ENCODE peak calls at places on chromosomes 6 and 20, in ten cellular contexts. One of them, this sample, is unnamed.

GRCh38 chr6:166025149-166025898 is 142.3 kb downstream of the TBXT start:
- DNase-seq in stomach: no peak
- DNase-seq in heart left ventricle: no peak
- DNase-seq in tibial nerve: no peak
- DNase-seq in A549: no peak
- DNase-seq in IMR-90: peak; percentile 91
- DNase-seq in upper lobe of left lung: no peak
- DNase-seq in sigmoid colon: no peak
- DNase-seq in HCT116: no peak
- DNase-seq in uterus: no peak
- DNase-seq in this sample: no peak

GRCh38 chr6:24524801-24525200 is 30.0 kb downstream of the ALDH5A1 start:
- DNase-seq in stomach: no peak
- DNase-seq in heart left ventricle: no peak
- DNase-seq in tibial nerve: no peak
- DNase-seq in A549: no peak
- DNase-seq in IMR-90: peak; percentile 59
- DNase-seq in upper lobe of left lung: no peak
- DNase-seq in sigmoid colon: no peak
- DNase-seq in HCT116: peak; percentile 41
- DNase-seq in uterus: no peak
- DNase-seq in this sample: no peak

GRCh38 chr6:138404666-138405337 is 779 bp downstream of the HEBP2 start:
- DNase-seq in stomach: no peak
- DNase-seq in heart left ventricle: peak; percentile 33
- DNase-seq in tibial nerve: no peak
- DNase-seq in A549: peak; percentile 25
- DNase-seq in IMR-90: no peak
- DNase-seq in upper lobe of left lung: peak; percentile 84
- DNase-seq in sigmoid colon: peak; percentile 74
- DNase-seq in HCT116: no peak
- DNase-seq in uterus: peak; percentile 28
- DNase-seq in this sample: peak; percentile 63

GRCh38 chr6:2061880-2062279 is 183.5 kb downstream of the GMDS start:
- DNase-seq in stomach: no peak
- DNase-seq in heart left ventricle: no peak
- DNase-seq in tibial nerve: no peak
- DNase-seq in A549: no peak
- DNase-seq in IMR-90: no peak
- DNase-seq in upper lobe of left lung: no peak
- DNase-seq in sigmoid colon: no peak
- DNase-seq in HCT116: no peak
- DNase-seq in uterus: no peak
- DNase-seq in this sample: no peak

GRCh38 chr6:150207931-150208570 is 65.2 kb downstream of the PPP1R14C start:
- DNase-seq in stomach: no peak
- DNase-seq in heart left ventricle: no peak
- DNase-seq in tibial nerve: no peak
- DNase-seq in A549: no peak
- DNase-seq in IMR-90: peak; percentile 11
- DNase-seq in upper lobe of left lung: no peak
- DNase-seq in sigmoid colon: no peak
- DNase-seq in HCT116: no peak
- DNase-seq in uterus: no peak
- DNase-seq in this sample: no peak

GRCh38 chr6:75791881-75792280 is 42.8 kb downstream of the MYO6 start:
- DNase-seq in stomach: no peak
- DNase-seq in heart left ventricle: no peak
- DNase-seq in tibial nerve: no peak
- DNase-seq in A549: no peak
- DNase-seq in IMR-90: no peak
- DNase-seq in upper lobe of left lung: no peak
- DNase-seq in sigmoid colon: no peak
- DNase-seq in HCT116: peak; percentile 24
- DNase-seq in uterus: no peak
- DNase-seq in this sample: no peak

GRCh38 chr20:50152394-50153152 is 950 bp downstream of the PEDS1 start:
- DNase-seq in stomach: no peak
- DNase-seq in heart left ventricle: no peak
- DNase-seq in tibial nerve: no peak
- DNase-seq in A549: no peak
- DNase-seq in IMR-90: no peak
- DNase-seq in upper lobe of left lung: no peak
- DNase-seq in sigmoid colon: no peak
- DNase-seq in HCT116: no peak
- DNase-seq in uterus: no peak
- DNase-seq in this sample: no peak

GRCh38 chr20:3464166-3464565 is 6.7 kb upstream of the ATRN start:
- DNase-seq in stomach: no peak
- DNase-seq in heart left ventricle: no peak
- DNase-seq in tibial nerve: no peak
- DNase-seq in A549: no peak
- DNase-seq in IMR-90: no peak
- DNase-seq in upper lobe of left lung: no peak
- DNase-seq in sigmoid colon: no peak
- DNase-seq in HCT116: no peak
- DNase-seq in uterus: no peak
- DNase-seq in this sample: no peak

DNA sequence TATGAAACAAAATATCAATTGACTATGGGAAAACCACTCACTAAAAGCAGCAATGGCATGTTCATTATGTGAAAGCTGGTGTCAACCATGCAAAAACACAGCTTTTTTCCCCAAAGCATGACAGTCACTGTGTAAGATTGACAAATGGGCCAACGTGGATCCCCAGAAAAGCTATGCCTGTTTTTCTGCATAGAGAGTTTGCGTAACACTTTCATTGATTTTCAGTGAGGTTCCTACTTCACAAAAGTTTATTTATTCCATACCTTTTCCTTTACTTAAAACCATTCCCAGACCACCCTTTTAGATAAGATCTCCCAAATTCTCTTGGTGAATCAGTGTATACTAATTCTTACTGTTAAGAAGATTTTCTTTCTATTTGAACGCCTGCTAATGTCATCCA is 138.4 kb upstream of the GLP1R start:
- DNase-seq in stomach: no peak
- DNase-seq in heart left ventricle: no peak
- DNase-seq in tibial nerve: no peak
- DNase-seq in A549: no peak
- DNase-seq in IMR-90: no peak
- DNase-seq in upper lobe of left lung: no peak
- DNase-seq in sigmoid colon: no peak
- DNase-seq in HCT116: no peak
- DNase-seq in uterus: no peak
- DNase-seq in this sample: no peak
- TF ChIP-seq POLR2A in stomach: no peak
- TF ChIP-seq POLR2A in heart left ventricle: no peak
- TF ChIP-seq POLR2A in tibial nerve: no peak
- TF ChIP-seq POLR2A in A549: no peak
- TF ChIP-seq POLR2A in IMR-90: no peak
- TF ChIP-seq POLR2A in upper lobe of left lung: no peak
- TF ChIP-seq POLR2A in sigmoid colon: no peak
- TF ChIP-seq POLR2A in HCT116: no peak
- TF ChIP-seq POLR2A in uterus: no peak
- TF ChIP-seq POLR2A in this sample: no peak

DNA sequence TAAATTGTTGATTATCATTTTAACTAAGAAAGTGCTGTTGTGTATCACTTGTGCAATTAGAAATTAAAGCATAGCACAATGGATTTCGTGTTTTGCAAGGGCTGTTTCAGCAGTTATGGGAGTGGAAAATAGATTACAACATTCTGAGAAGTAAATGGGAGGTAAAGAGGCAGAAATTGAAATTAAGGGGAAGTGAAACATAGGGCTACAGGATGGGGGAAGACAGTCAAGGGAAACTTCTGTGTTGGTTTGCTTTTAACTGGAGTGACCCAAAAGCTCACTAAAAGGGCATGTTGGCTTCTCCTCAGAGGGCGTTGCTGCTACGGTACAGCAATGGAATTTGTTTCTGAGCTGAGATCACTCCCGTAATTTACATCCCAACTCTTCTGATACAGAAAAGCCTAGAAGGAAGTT is 147.5 kb downstream of the BCAS1 start:
- DNase-seq in stomach: no peak
- DNase-seq in heart left ventricle: no peak
- DNase-seq in tibial nerve: no peak
- DNase-seq in A549: no peak
- DNase-seq in IMR-90: no peak
- DNase-seq in upper lobe of left lung: no peak
- DNase-seq in sigmoid colon: no peak
- DNase-seq in HCT116: no peak
- DNase-seq in uterus: no peak
- DNase-seq in this sample: peak; percentile 20
- H3K27ac ChIP-seq in stomach: peak overlapping the region; percentile 35
- H3K27ac ChIP-seq in heart left ventricle: no peak overlapping the region
- H3K27ac ChIP-seq in tibial nerve: no peak overlapping the region
- H3K27ac ChIP-seq in A549: no peak overlapping the region
- H3K27ac ChIP-seq in IMR-90: no peak overlapping the region
- H3K27ac ChIP-seq in upper lobe of left lung: peak overlapping the region; percentile 67
- H3K27ac ChIP-seq in sigmoid colon: peak overlapping the region; percentile 49
- H3K27ac ChIP-seq in HCT116: no peak overlapping the region
- H3K27ac ChIP-seq in uterus: peak overlapping the region; percentile 65
- H3K27ac ChIP-seq in this sample: peak overlapping the region; percentile 78

GRCh38 chr20:36237477-36237876 is 1.2 kb downstream of the AAR2 start:
- DNase-seq in stomach: no peak
- DNase-seq in heart left ventricle: no peak
- DNase-seq in tibial nerve: no peak
- DNase-seq in A549: no peak
- DNase-seq in IMR-90: no peak
- DNase-seq in upper lobe of left lung: no peak
- DNase-seq in sigmoid colon: peak; percentile 27
- DNase-seq in HCT116: no peak
- DNase-seq in uterus: no peak
- DNase-seq in this sample: no peak

GRCh38 chr20:36234771-36235320 is 1.4 kb upstream of the AAR2 start:
- DNase-seq in stomach: no peak
- DNase-seq in heart left ventricle: no peak
- DNase-seq in tibial nerve: no peak
- DNase-seq in A549: no peak
- DNase-seq in IMR-90: no peak
- DNase-seq in upper lobe of left lung: no peak
- DNase-seq in sigmoid colon: peak; percentile 55
- DNase-seq in HCT116: no peak
- DNase-seq in uterus: no peak
- DNase-seq in this sample: no peak

GRCh38 chr20:36236786-36237121 is 476 bp downstream of the AAR2 start:
- DNase-seq in stomach: no peak
- DNase-seq in heart left ventricle: no peak
- DNase-seq in tibial nerve: no peak
- DNase-seq in A549: no peak
- DNase-seq in IMR-90: no peak
- DNase-seq in upper lobe of left lung: no peak
- DNase-seq in sigmoid colon: peak; percentile 33
- DNase-seq in HCT116: no peak
- DNase-seq in uterus: no peak
- DNase-seq in this sample: no peak

GRCh38 chr20:36238153-36238552 is 1.9 kb downstream of the AAR2 start:
- DNase-seq in stomach: no peak
- DNase-seq in heart left ventricle: no peak
- DNase-seq in tibial nerve: no peak
- DNase-seq in A549: no peak
- DNase-seq in IMR-90: no peak
- DNase-seq in upper lobe of left lung: no peak
- DNase-seq in sigmoid colon: no peak
- DNase-seq in HCT116: no peak
- DNase-seq in uterus: no peak
- DNase-seq in this sample: no peak

DNA sequence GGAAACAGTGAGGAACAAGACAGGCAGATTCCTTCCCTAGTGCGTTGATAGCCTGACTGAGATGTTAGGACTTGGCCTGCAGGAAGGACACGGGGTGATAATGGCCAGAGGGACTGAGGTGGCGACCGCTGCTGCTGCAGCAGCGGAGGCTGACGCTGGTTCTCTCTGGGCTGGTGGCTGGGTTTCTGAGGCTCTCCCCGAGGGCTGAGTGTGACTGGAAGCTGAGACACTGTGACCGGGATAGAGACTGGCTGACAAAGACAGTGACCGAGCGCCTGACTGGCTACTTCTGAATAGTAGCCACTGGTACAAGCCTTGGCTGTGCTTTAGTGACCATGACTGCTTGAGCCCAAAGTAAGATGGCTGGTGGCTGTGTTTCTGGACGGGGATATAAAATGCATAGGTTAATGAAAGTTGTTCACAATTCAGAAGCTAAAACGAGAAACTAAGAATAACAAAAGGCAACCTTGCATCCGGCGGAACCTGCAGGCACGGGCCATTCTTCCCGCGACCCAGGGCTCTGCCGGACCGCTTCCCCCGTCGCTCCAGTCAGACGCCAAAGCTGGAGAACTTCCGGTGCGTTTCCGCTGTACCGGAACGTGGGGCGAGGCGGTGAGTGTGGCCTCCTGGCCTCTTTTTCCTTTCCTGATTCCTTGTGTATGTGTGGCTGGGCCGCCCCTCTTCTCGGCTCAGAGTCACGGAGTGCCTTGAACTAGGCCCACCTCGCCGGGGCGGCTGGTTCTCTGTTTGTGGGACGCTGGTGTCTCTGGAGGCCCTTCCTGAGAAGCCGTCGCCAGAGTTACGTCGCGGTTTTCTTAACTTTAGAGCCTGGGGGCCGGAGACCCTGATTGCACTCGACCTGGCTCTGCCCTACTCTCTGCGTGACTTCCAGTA is at the start of gene AAR2:
- DNase-seq in stomach: peak; percentile 82
- DNase-seq in heart left ventricle: peak; percentile 81
- DNase-seq in tibial nerve: peak; percentile 28
- DNase-seq in A549: peak; percentile 59
- DNase-seq in IMR-90: peak; percentile 78
- DNase-seq in upper lobe of left lung: peak; percentile 93
- DNase-seq in sigmoid colon: peak; percentile 87
- DNase-seq in HCT116: peak; percentile 60
- DNase-seq in uterus: peak; percentile 64
- DNase-seq in this sample: peak; percentile 88
- TF ChIP-seq POLR2A in stomach: no peak
- TF ChIP-seq POLR2A in heart left ventricle: no peak
- TF ChIP-seq POLR2A in tibial nerve: no peak
- TF ChIP-seq POLR2A in A549: peak; percentile 80
- TF ChIP-seq POLR2A in IMR-90: peak; percentile 80
- TF ChIP-seq POLR2A in upper lobe of left lung: peak; percentile 63
- TF ChIP-seq POLR2A in sigmoid colon: no peak
- TF ChIP-seq POLR2A in HCT116: peak; percentile 59
- TF ChIP-seq POLR2A in uterus: no peak
- TF ChIP-seq POLR2A in this sample: peak; percentile 58

DNA sequence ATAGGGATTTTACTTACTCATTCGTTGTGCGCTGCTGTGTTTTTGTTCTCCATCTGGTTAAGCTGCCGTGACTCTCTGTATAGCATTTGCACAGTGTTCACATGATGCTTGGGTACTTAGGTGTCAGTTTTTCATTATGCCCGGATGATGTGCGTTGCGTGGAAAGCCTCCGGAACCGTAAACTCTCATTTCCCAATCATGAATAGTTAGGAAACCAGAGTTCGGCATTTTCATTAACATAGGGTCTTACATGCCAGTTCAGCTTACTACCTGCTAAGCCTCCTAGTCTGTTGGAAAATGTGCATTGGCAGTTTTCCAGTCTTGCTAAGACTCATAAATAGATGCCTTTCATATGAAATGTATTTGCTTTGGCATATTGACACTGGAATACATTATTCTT is 483.4 kb upstream of the FLRT3 start:
- DNase-seq in stomach: no peak
- DNase-seq in heart left ventricle: no peak
- DNase-seq in tibial nerve: no peak
- DNase-seq in A549: no peak
- DNase-seq in IMR-90: no peak
- DNase-seq in upper lobe of left lung: no peak
- DNase-seq in sigmoid colon: no peak
- DNase-seq in HCT116: no peak
- DNase-seq in uterus: no peak
- DNase-seq in this sample: no peak
- H3K27ac ChIP-seq in stomach: no peak overlapping the region
- H3K27ac ChIP-seq in heart left ventricle: no peak overlapping the region
- H3K27ac ChIP-seq in tibial nerve: no peak overlapping the region
- H3K27ac ChIP-seq in A549: no peak overlapping the region
- H3K27ac ChIP-seq in IMR-90: no peak overlapping the region
- H3K27ac ChIP-seq in upper lobe of left lung: no peak overlapping the region
- H3K27ac ChIP-seq in sigmoid colon: no peak overlapping the region
- H3K27ac ChIP-seq in HCT116: no peak overlapping the region
- H3K27ac ChIP-seq in uterus: no peak overlapping the region
- H3K27ac ChIP-seq in this sample: no peak overlapping the region

This sample was measured in Peyer's patch.